ENCODE peak calls at places on chromosomes 7 and 10, in seven cellular contexts. One of them, this sample, is unnamed.

GRCh38 chr7:44289341-44290249 is 35.8 kb downstream of the CAMK2B start:
- DNase-seq in cardiac muscle cell: no peak
- DNase-seq in uterus: peak
- DNase-seq in BE2C: peak
- DNase-seq in brain microvascular endothelial cell: no peak
- DNase-seq in nephron progenitor cell: peak
- DNase-seq in cardiac fibroblast: peak
- DNase-seq in this sample: peak

GRCh38 chr10:44386546-44387052 is 1.7 kb upstream of the CXCL12 start:
- DNase-seq in cardiac muscle cell: peak
- DNase-seq in uterus: peak
- DNase-seq in BE2C: peak
- DNase-seq in brain microvascular endothelial cell: peak
- DNase-seq in nephron progenitor cell: peak
- DNase-seq in cardiac fibroblast: peak
- DNase-seq in this sample: no peak

GRCh38 chr10:91758303-91759146 is 39.7 kb upstream of the TNKS2 start:
- DNase-seq in cardiac muscle cell: peak
- DNase-seq in uterus: no peak
- DNase-seq in BE2C: no peak
- DNase-seq in brain microvascular endothelial cell: no peak
- DNase-seq in nephron progenitor cell: no peak
- DNase-seq in cardiac fibroblast: peak
- DNase-seq in this sample: no peak

GRCh38 chr7:34723866-34724490 is 66.0 kb downstream of the NPSR1 start:
- DNase-seq in cardiac muscle cell: no peak
- DNase-seq in uterus: no peak
- DNase-seq in BE2C: no peak
- DNase-seq in brain microvascular endothelial cell: no peak
- DNase-seq in nephron progenitor cell: no peak
- DNase-seq in cardiac fibroblast: no peak
- DNase-seq in this sample: no peak

GRCh38 chr7:122674502-122674901 is 24.4 kb downstream of the RNF133 start:
- DNase-seq in cardiac muscle cell: no peak
- DNase-seq in uterus: no peak
- DNase-seq in BE2C: no peak
- DNase-seq in brain microvascular endothelial cell: peak
- DNase-seq in nephron progenitor cell: no peak
- DNase-seq in cardiac fibroblast: peak
- DNase-seq in this sample: no peak

GRCh38 chr7:50362712-50363282 is 58.3 kb downstream of the IKZF1 start:
- DNase-seq in cardiac muscle cell: no peak
- DNase-seq in uterus: no peak
- DNase-seq in BE2C: no peak
- DNase-seq in brain microvascular endothelial cell: no peak
- DNase-seq in nephron progenitor cell: no peak
- DNase-seq in cardiac fibroblast: no peak
- DNase-seq in this sample: no peak

GRCh38 chr7:86939197-86939814 is 120.1 kb downstream of the ELAPOR2 start:
- DNase-seq in cardiac muscle cell: peak
- DNase-seq in uterus: peak
- DNase-seq in BE2C: peak
- DNase-seq in brain microvascular endothelial cell: peak
- DNase-seq in nephron progenitor cell: peak
- DNase-seq in cardiac fibroblast: peak
- DNase-seq in this sample: no peak

GRCh38 chr10:88152720-88153119 is 289.3 kb downstream of the PTEN start:
- DNase-seq in cardiac muscle cell: no peak
- DNase-seq in uterus: no peak
- DNase-seq in BE2C: peak
- DNase-seq in brain microvascular endothelial cell: peak
- DNase-seq in nephron progenitor cell: no peak
- DNase-seq in cardiac fibroblast: peak
- DNase-seq in this sample: no peak

GRCh38 chr7:101390901-101391301 is 28.2 kb downstream of the COL26A1 start:
- DNase-seq in cardiac muscle cell: peak
- DNase-seq in uterus: peak
- DNase-seq in BE2C: peak
- DNase-seq in brain microvascular endothelial cell: no peak
- DNase-seq in nephron progenitor cell: peak
- DNase-seq in cardiac fibroblast: peak
- DNase-seq in this sample: no peak

GRCh38 chr7:154587812-154588211 is 415.1 kb downstream of the PAXIP1 start:
- DNase-seq in cardiac muscle cell: no peak
- DNase-seq in uterus: no peak
- DNase-seq in BE2C: peak
- DNase-seq in brain microvascular endothelial cell: no peak
- DNase-seq in nephron progenitor cell: no peak
- DNase-seq in cardiac fibroblast: no peak
- DNase-seq in this sample: no peak

GRCh38 chr7:150855046-150855445 is 2.7 kb downstream of the AOC1 start:
- DNase-seq in cardiac muscle cell: no peak
- DNase-seq in uterus: no peak
- DNase-seq in BE2C: no peak
- DNase-seq in brain microvascular endothelial cell: no peak
- DNase-seq in nephron progenitor cell: no peak
- DNase-seq in cardiac fibroblast: no peak
- DNase-seq in this sample: no peak

GRCh38 chr7:73433924-73434700 is 534 bp downstream of the FZD9 start:
- DNase-seq in cardiac muscle cell: no peak
- DNase-seq in uterus: no peak
- DNase-seq in BE2C: no peak
- DNase-seq in brain microvascular endothelial cell: no peak
- DNase-seq in nephron progenitor cell: no peak
- DNase-seq in cardiac fibroblast: no peak
- DNase-seq in this sample: no peak

GRCh38 chr7:157477550-157478212 is 140.9 kb downstream of the DNAJB6 start:
- DNase-seq in cardiac muscle cell: no peak
- DNase-seq in uterus: no peak
- DNase-seq in BE2C: no peak
- DNase-seq in brain microvascular endothelial cell: no peak
- DNase-seq in nephron progenitor cell: no peak
- DNase-seq in cardiac fibroblast: no peak
- DNase-seq in this sample: no peak

GRCh38 chr10:49107111-49107889 is 8.0 kb downstream of the VSTM4 start:
- DNase-seq in cardiac muscle cell: no peak
- DNase-seq in uterus: no peak
- DNase-seq in BE2C: no peak
- DNase-seq in brain microvascular endothelial cell: no peak
- DNase-seq in nephron progenitor cell: no peak
- DNase-seq in cardiac fibroblast: no peak
- DNase-seq in this sample: no peak

GRCh38 chr7:51067757-51068156 is 248.9 kb downstream of the COBL start:
- DNase-seq in cardiac muscle cell: peak
- DNase-seq in uterus: peak
- DNase-seq in BE2C: peak
- DNase-seq in brain microvascular endothelial cell: peak
- DNase-seq in nephron progenitor cell: peak
- DNase-seq in cardiac fibroblast: peak
- DNase-seq in this sample: no peak

GRCh38 chr10:79196470-79197461 is 128.0 kb downstream of the ZMIZ1 start:
- DNase-seq in cardiac muscle cell: peak
- DNase-seq in uterus: peak
- DNase-seq in BE2C: peak
- DNase-seq in brain microvascular endothelial cell: no peak
- DNase-seq in nephron progenitor cell: peak
- DNase-seq in cardiac fibroblast: peak
- DNase-seq in this sample: peak

GRCh38 chr7:18350678-18351077 is 144.9 kb upstream of the HDAC9 start:
- DNase-seq in cardiac muscle cell: no peak
- DNase-seq in uterus: no peak
- DNase-seq in BE2C: peak
- DNase-seq in brain microvascular endothelial cell: no peak
- DNase-seq in nephron progenitor cell: peak
- DNase-seq in cardiac fibroblast: no peak
- DNase-seq in this sample: no peak
- TF ChIP-seq CTCF in cardiac muscle cell: no peak
- TF ChIP-seq CTCF in uterus: no peak
- TF ChIP-seq CTCF in BE2C: no peak
- TF ChIP-seq CTCF in brain microvascular endothelial cell: no peak
- TF ChIP-seq CTCF in nephron progenitor cell: no peak
- TF ChIP-seq CTCF in cardiac fibroblast: no peak
- TF ChIP-seq CTCF in this sample: no peak

GRCh38 chr7:141706394-141707064 is 1.6 kb upstream of the WEE2 start:
- DNase-seq in cardiac muscle cell: no peak
- DNase-seq in uterus: no peak
- DNase-seq in BE2C: no peak
- DNase-seq in brain microvascular endothelial cell: no peak
- DNase-seq in nephron progenitor cell: no peak
- DNase-seq in cardiac fibroblast: no peak
- DNase-seq in this sample: no peak

GRCh38 chr7:141702047-141702567 is at the start of gene DENND11:
- DNase-seq in cardiac muscle cell: peak
- DNase-seq in uterus: no peak
- DNase-seq in BE2C: peak
- DNase-seq in brain microvascular endothelial cell: no peak
- DNase-seq in nephron progenitor cell: peak
- DNase-seq in cardiac fibroblast: peak
- DNase-seq in this sample: peak

GRCh38 chr7:141702892-141703291 is 926 bp upstream of the DENND11 start:
- DNase-seq in cardiac muscle cell: no peak
- DNase-seq in uterus: no peak
- DNase-seq in BE2C: no peak
- DNase-seq in brain microvascular endothelial cell: no peak
- DNase-seq in nephron progenitor cell: no peak
- DNase-seq in cardiac fibroblast: no peak
- DNase-seq in this sample: no peak

GRCh38 chr7:141704741-141705140 is 2.8 kb upstream of the DENND11 start:
- DNase-seq in cardiac muscle cell: no peak
- DNase-seq in uterus: no peak
- DNase-seq in BE2C: no peak
- DNase-seq in brain microvascular endothelial cell: no peak
- DNase-seq in nephron progenitor cell: no peak
- DNase-seq in cardiac fibroblast: no peak
- DNase-seq in this sample: no peak

DNA sequence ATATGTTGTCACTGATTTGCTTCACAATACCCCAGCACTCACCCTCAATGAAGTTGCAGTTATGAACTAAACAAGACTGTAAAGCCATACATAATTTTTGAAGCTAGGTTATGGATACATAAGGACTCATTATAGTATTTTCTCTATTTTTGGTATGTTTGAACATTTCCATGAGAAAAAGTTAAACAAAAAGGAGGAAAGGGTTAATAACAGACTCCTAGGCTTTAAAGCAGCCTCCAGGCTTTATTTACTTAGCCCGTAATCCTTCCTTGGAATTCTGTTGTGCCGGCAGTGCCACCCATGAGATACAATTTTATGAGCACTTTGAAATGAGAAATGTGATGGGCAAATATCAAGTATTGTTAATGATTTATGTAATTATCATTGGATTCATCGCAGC is 2.1 kb upstream of the DENND11 start:
- DNase-seq in cardiac muscle cell: no peak
- DNase-seq in uterus: no peak
- DNase-seq in BE2C: no peak
- DNase-seq in brain microvascular endothelial cell: no peak
- DNase-seq in nephron progenitor cell: no peak
- DNase-seq in cardiac fibroblast: no peak
- DNase-seq in this sample: no peak
- TF ChIP-seq CTCF in cardiac muscle cell: no peak
- TF ChIP-seq CTCF in uterus: no peak
- TF ChIP-seq CTCF in BE2C: no peak
- TF ChIP-seq CTCF in brain microvascular endothelial cell: no peak
- TF ChIP-seq CTCF in nephron progenitor cell: no peak
- TF ChIP-seq CTCF in cardiac fibroblast: no peak
- TF ChIP-seq CTCF in this sample: no peak

DNA sequence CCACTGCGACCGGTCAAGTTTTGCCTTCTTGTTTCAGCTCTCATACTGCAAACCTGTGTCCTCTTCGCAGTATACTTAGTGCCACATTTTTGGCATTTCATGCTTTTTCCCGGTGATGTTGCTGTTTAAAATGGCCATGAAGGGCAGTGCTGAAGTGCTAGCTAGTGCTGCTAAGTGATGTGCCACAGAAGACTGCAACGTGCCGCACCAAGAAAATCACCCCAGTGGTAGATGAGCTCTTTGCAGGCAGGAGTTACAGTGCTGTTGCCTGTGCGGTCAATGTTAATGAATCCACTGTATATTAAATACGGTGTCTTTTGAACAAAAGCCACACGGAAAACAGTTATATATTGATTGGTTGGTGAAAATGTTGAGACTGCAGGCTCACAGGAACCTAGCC is 120.3 kb downstream of the ANLN start:
- DNase-seq in cardiac muscle cell: no peak
- DNase-seq in uterus: no peak
- DNase-seq in BE2C: no peak
- DNase-seq in brain microvascular endothelial cell: no peak
- DNase-seq in nephron progenitor cell: no peak
- DNase-seq in cardiac fibroblast: no peak
- DNase-seq in this sample: no peak
- TF ChIP-seq CTCF in cardiac muscle cell: no peak
- TF ChIP-seq CTCF in uterus: no peak
- TF ChIP-seq CTCF in BE2C: no peak
- TF ChIP-seq CTCF in brain microvascular endothelial cell: peak
- TF ChIP-seq CTCF in nephron progenitor cell: no peak
- TF ChIP-seq CTCF in cardiac fibroblast: no peak
- TF ChIP-seq CTCF in this sample: no peak

GRCh38 chr7:103446046-103446520 is at the start of gene SLC26A5:
- DNase-seq in cardiac muscle cell: peak
- DNase-seq in uterus: no peak
- DNase-seq in BE2C: peak
- DNase-seq in brain microvascular endothelial cell: no peak
- DNase-seq in nephron progenitor cell: peak
- DNase-seq in cardiac fibroblast: no peak
- DNase-seq in this sample: no peak

GRCh38 chr7:103445228-103446020 is 583 bp downstream of the SLC26A5 start:
- DNase-seq in cardiac muscle cell: peak
- DNase-seq in uterus: no peak
- DNase-seq in BE2C: peak
- DNase-seq in brain microvascular endothelial cell: no peak
- DNase-seq in nephron progenitor cell: peak
- DNase-seq in cardiac fibroblast: peak
- DNase-seq in this sample: no peak

DNA sequence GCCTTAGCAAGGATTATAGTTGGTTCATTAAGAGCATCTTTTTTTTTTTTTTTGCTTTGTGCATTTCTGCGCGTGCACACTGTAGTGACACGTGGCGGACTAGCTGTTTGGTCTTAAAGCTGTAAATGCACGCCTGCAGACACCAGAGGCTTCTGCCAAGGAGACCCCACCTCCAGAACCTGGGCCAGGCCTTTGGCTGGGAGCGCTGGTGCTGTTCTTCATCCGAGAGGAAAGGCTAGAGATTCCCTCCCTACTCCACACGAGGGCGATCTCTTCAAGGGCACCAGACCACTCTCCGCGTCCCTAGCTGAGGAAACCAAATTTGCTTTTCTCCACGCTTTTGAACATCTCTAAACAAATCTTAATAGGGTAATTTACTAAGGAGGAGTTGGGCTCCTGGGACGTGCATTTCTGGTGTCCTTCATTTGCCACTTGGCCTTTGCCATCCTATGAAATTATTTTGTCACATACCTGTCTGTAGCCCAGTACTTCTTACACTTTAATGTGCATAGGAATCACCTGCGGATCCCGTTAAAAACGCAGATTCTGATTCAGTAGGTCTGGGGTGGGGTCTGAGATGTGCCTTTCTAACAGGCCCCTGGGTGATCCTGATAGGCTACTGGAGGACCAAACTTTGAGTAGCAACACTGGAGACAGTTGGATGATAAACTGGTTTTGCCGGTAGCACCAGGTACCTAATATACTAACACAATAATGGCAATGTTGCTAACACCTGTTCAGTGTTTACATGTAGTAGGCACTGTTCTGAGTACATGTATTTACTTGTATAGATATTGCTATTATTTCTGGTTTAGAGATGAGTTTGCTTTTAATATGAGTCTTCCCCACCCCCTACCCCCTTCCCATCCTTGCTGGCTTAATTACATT is 1.3 kb upstream of the SLC26A5 start:
- DNase-seq in cardiac muscle cell: peak
- DNase-seq in uterus: no peak
- DNase-seq in BE2C: peak
- DNase-seq in brain microvascular endothelial cell: peak
- DNase-seq in nephron progenitor cell: peak
- DNase-seq in cardiac fibroblast: peak
- DNase-seq in this sample: peak
- TF ChIP-seq CTCF in cardiac muscle cell: peak
- TF ChIP-seq CTCF in uterus: no peak
- TF ChIP-seq CTCF in BE2C: peak
- TF ChIP-seq CTCF in brain microvascular endothelial cell: peak
- TF ChIP-seq CTCF in nephron progenitor cell: peak
- TF ChIP-seq CTCF in cardiac fibroblast: peak
- TF ChIP-seq CTCF in this sample: peak

This sample was measured in D721Med.